ENCODE peak calls at places on chromosomes 13 and 19, in ten cellular contexts. L is psoas muscle; R is pancreas; O is osteocyte; J is CD4-positive, alpha-beta T cell; W is Peyer's patch; X is neural progenitor cell; G is AG04450; D is CD8-positive, alpha-beta T cell; A is HFFc6. T is an unnamed sample.

GRCh38 chr13:42370229-42370628 is 98.3 kb downstream of the AKAP11 start:
- DNase-seq in R (no peak), D (no peak), A (no peak), X (no peak), O (no peak), L (no peak), W (no peak), G (no peak), J (no peak), T (no peak)

GRCh38 chr13:99215466-99215865 is 14.8 kb downstream of the UBAC2 start:
- DNase-seq in X (no peak), D (peak), J (peak), W (peak), R (no peak), A (no peak), G (no peak), O (peak), L (no peak), T (peak)

GRCh38 chr13:102580552-102581169 is 16.1 kb upstream of the TPP2 start:
- DNase-seq in L (no peak), A (peak), R (no peak), O (no peak), W (no peak), X (peak), J (no peak), G (peak), D (peak), T (no peak)

GRCh38 chr19:43809762-43810696 is 7.8 kb upstream of the LYPD5 start:
- DNase-seq in J (no peak), X (peak), G (peak), D (no peak), R (no peak), W (no peak), O (no peak), L (no peak), A (peak), T (no peak)

GRCh38 chr19:2494447-2495129 is 18.7 kb downstream of the GADD45B start:
- DNase-seq in D (peak), G (no peak), J (peak), L (peak), R (peak), X (peak), A (peak), O (no peak), W (peak), T (no peak)

GRCh38 chr13:105073041-105073440 is 1462.4 kb downstream of the EFNB2 start:
- DNase-seq in R (no peak), J (no peak), A (no peak), L (no peak), D (no peak), W (no peak), G (no peak), X (no peak), O (no peak), T (no peak)

GRCh38 chr13:99224019-99224418 is 23.4 kb downstream of the UBAC2 start:
- DNase-seq in L (no peak), W (no peak), G (no peak), D (no peak), R (no peak), O (no peak), A (no peak), J (no peak), X (peak), T (no peak)

GRCh38 chr13:110382830-110383229 is 75.7 kb downstream of the COL4A2 start:
- DNase-seq in G (no peak), O (no peak), L (no peak), X (no peak), R (no peak), A (no peak), D (no peak), W (no peak), J (no peak), T (no peak)

GRCh38 chr13:42574011-42574410 is at the start of gene TNFSF11:
- DNase-seq in R (peak), A (no peak), O (no peak), D (no peak), J (no peak), L (no peak), G (no peak), W (no peak), X (peak), T (peak)

GRCh38 chr19:6654347-6655310 is 15.3 kb downstream of the TNFSF14 start:
- DNase-seq in W (peak), X (no peak), O (no peak), L (no peak), D (peak), R (no peak), J (peak), A (no peak), G (no peak), T (no peak)

GRCh38 chr13:60267498-60268202 is 103.9 kb upstream of the DIAPH3 start:
- DNase-seq in W (peak), A (no peak), D (peak), J (peak), L (no peak), G (no peak), X (peak), R (peak), O (no peak), T (peak)

GRCh38 chr19:54137913-54138776 is 583 bp downstream of the CNOT3 start:
- DNase-seq in G (no peak), X (peak), O (no peak), A (no peak), R (peak), W (no peak), D (peak), L (peak), J (peak), T (no peak)

GRCh38 chr13:66803759-66804456 is 426.2 kb downstream of the PCDH9 start:
- DNase-seq in L (no peak), O (no peak), X (no peak), R (no peak), D (no peak), G (no peak), W (no peak), J (no peak), A (no peak), T (no peak)

GRCh38 chr13:29707876-29708543 is 112.5 kb upstream of the SLC7A1 start:
- DNase-seq in L (no peak), J (peak), G (peak), A (peak), O (no peak), R (peak), W (peak), X (peak), D (peak), T (peak)

GRCh38 chr13:94959616-94960015 is 247.3 kb upstream of the SOX21 start:
- DNase-seq in G (no peak), L (no peak), J (no peak), X (no peak), D (no peak), R (no peak), A (no peak), O (no peak), W (no peak), T (no peak)

GRCh38 chr19:33409035-33409434 is 35.5 kb downstream of the CEBPG start:
- DNase-seq in G (no peak), A (no peak), D (no peak), R (no peak), O (no peak), X (no peak), J (no peak), L (peak), W (no peak), T (no peak)

GRCh38 chr19:4295972-4296771 is 6.0 kb downstream of the TMIGD2 start:
- DNase-seq in L (no peak), D (no peak), O (no peak), R (no peak), W (no peak), A (no peak), G (no peak), J (no peak), X (no peak), T (peak)

GRCh38 chr19:39823693-39824092 is 10.3 kb downstream of the DYRK1B start:
- DNase-seq in X (peak), W (no peak), J (no peak), A (no peak), O (no peak), R (no peak), D (no peak), L (no peak), G (no peak), T (no peak)
- TF ChIP-seq CTCF in X (no peak), W (no peak), J (no peak), A (no peak), O (no peak), R (no peak), D (no peak), L (no peak), G (no peak), T (no peak)

GRCh38 chr13:111551421-111551820 is 231.0 kb downstream of the TEX29 start:
- DNase-seq in W (no peak), D (no peak), O (no peak), A (no peak), R (no peak), G (no peak), J (no peak), L (no peak), X (no peak), T (no peak)
- TF ChIP-seq CTCF in W (no peak), D (no peak), O (no peak), A (no peak), R (no peak), G (no peak), J (no peak), L (no peak), X (no peak), T (no peak)

GRCh38 chr13:46286972-46287371 is 75.2 kb downstream of the LRRC63 start:
- DNase-seq in J (no peak), A (no peak), D (no peak), L (no peak), X (no peak), G (no peak), O (no peak), R (no peak), W (no peak), T (no peak)

GRCh38 chr13:46288570-46289259 is 77.0 kb downstream of the LRRC63 start:
- DNase-seq in A (peak), L (no peak), D (no peak), J (no peak), O (no peak), R (no peak), G (no peak), X (peak), W (no peak), T (no peak)

GRCh38 chr13:46289260-46289955 is 77.7 kb downstream of the LRRC63 start:
- DNase-seq in X (no peak), L (no peak), O (no peak), D (no peak), W (no peak), J (no peak), G (no peak), R (no peak), A (no peak), T (no peak)
- TF ChIP-seq CTCF in X (no peak), L (no peak), O (no peak), D (peak), W (peak), J (peak), G (no peak), R (no peak), A (peak), T (no peak)

GRCh38 chr19:10936661-10937084 is 8.1 kb downstream of the TIMM29 start:
- DNase-seq in W (no peak), R (peak), A (peak), O (no peak), J (no peak), G (peak), D (peak), L (no peak), X (peak), T (peak)
- TF ChIP-seq CTCF in W (peak), R (peak), A (peak), O (peak), J (peak), G (peak), D (peak), L (peak), X (peak), T (peak)

GRCh38 chr19:1106841-1107654 is 3.3 kb downstream of the GPX4 start:
- DNase-seq in G (no peak), A (no peak), J (no peak), D (no peak), L (no peak), O (no peak), X (no peak), R (no peak), W (no peak), T (no peak)
- TF ChIP-seq CTCF in G (peak), A (peak), J (no peak), D (no peak), L (no peak), O (peak), X (no peak), R (no peak), W (no peak), T (no peak)

GRCh38 chr19:8155318-8155717 is 5.9 kb upstream of the FBN3 start:
- DNase-seq in G (no peak), O (no peak), L (no peak), A (no peak), D (no peak), R (no peak), W (no peak), X (no peak), J (no peak), T (no peak)

GRCh38 chr19:8161135-8161646 is 11.8 kb upstream of the FBN3 start:
- DNase-seq in D (no peak), G (no peak), A (no peak), L (no peak), W (peak), O (no peak), X (peak), R (no peak), J (no peak), T (peak)

GRCh38 chr19:8163781-8164180 is 14.4 kb upstream of the FBN3 start:
- DNase-seq in O (no peak), J (no peak), X (no peak), D (no peak), G (no peak), R (no peak), A (no peak), W (no peak), L (no peak), T (peak)

GRCh38 chr19:8158411-8159074 is 9.2 kb upstream of the FBN3 start:
- DNase-seq in O (no peak), A (peak), X (peak), D (no peak), J (peak), R (no peak), G (peak), W (peak), L (no peak), T (peak)
- TF ChIP-seq CTCF in O (peak), A (peak), X (peak), D (peak), J (peak), R (peak), G (peak), W (peak), L (peak), T (peak)

GRCh38 chr13:81382236-81382635 is 1041.3 kb upstream of the SPRY2 start:
- DNase-seq in X (peak), R (no peak), D (no peak), O (no peak), A (no peak), J (no peak), W (no peak), G (no peak), L (no peak), T (no peak)
- TF ChIP-seq CTCF in X (no peak), R (no peak), D (no peak), O (no peak), A (no peak), J (no peak), W (no peak), G (no peak), L (no peak), T (no peak)

DNA sequence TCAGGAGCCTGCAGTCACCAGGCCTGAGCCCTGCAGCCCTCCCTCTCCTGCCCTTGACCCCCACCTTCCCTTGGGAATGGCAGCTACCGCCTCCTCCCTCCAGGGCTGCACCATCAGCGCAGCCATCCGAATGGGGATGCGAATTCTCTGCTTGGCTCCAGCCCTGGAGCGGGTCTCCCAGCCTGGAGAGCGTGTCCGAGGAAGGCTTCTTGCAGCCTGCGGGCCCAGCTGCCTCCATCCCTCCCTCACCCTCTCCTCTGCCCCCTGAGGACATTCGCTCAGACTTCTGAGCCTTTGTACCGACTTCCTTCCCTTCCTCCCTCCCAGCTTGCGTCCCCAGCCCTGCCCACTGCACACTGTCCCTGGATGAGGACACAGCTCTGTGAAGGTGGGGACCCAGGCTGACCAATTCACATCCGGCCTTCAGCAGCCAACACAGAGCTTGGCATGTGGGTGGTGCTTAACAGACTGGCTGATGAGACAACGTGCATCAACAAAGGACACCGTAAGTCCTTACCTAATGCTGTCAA is 6.0 kb upstream of the NKPD1 start:
- DNase-seq in W (no peak), D (no peak), X (no peak), O (no peak), L (no peak), G (no peak), J (no peak), R (no peak), A (no peak), T (peak)
- TF ChIP-seq CTCF in W (no peak), D (no peak), X (no peak), O (no peak), L (no peak), G (no peak), J (no peak), R (no peak), A (no peak), T (no peak)